ENCODE peak calls at places on chromosomes 13 and 19, in nine cellular contexts. F, J, E, C, X, Q, Y, A and O are unnamed samples.

GRCh38 chr13:24307211-24308067 is 1.9 kb upstream of the C1QTNF9 start:
- DNase-seq in X (no peak), Y (no peak), C (no peak), Q (no peak), J (peak; percentile 15), F (no peak), E (no peak), A (no peak), O (no peak)

GRCh38 chr13:114059428-114059827 is 73.0 kb downstream of the RASA3 start:
- DNase-seq in Q (no peak), J (no peak), X (no peak), A (no peak), Y (no peak), E (no peak), C (no peak), F (no peak), O (no peak)

GRCh38 chr19:39402417-39403297 is 4.0 kb upstream of the ZFP36 start:
- DNase-seq in A (peak; percentile 91), E (peak; percentile 91), Q (peak; percentile 78), J (peak; percentile 97), F (no peak), C (peak; percentile 78), X (peak; percentile 91), Y (peak; percentile 53), O (peak; percentile 96)

GRCh38 chr19:46610851-46611770 is 10.0 kb downstream of the CALM3 start:
- DNase-seq in J (no peak), Q (no peak), C (no peak), Y (no peak), F (no peak), A (no peak), E (no peak), X (peak; percentile 4), O (no peak)

GRCh38 chr13:97600438-97601080 is 166.6 kb downstream of the RAP2A start:
- DNase-seq in J (peak; percentile 91), F (no peak), A (peak; percentile 83), Q (no peak), E (no peak), Y (no peak), X (no peak), C (no peak), O (peak; percentile 92)

GRCh38 chr13:99845136-99845874 is 126.3 kb downstream of the ZIC5 start:
- DNase-seq in Y (no peak), J (no peak), X (no peak), A (no peak), C (no peak), F (no peak), Q (no peak), E (no peak), O (no peak)

GRCh38 chr13:94700051-94700535 is 12.3 kb downstream of the SOX21 start:
- DNase-seq in Y (no peak), X (no peak), J (no peak), F (no peak), A (no peak), E (no peak), Q (no peak), C (no peak), O (no peak)

GRCh38 chr19:29667941-29668340 is 2.7 kb downstream of the PLEKHF1 start:
- DNase-seq in Q (peak; percentile 37), F (no peak), E (no peak), J (no peak), A (no peak), Y (no peak), X (no peak), C (no peak), O (no peak)

GRCh38 chr13:47019977-47020376 is 123.1 kb upstream of the HTR2A start:
- DNase-seq in E (no peak), J (no peak), C (no peak), X (no peak), A (no peak), Y (no peak), Q (no peak), F (no peak), O (no peak)

GRCh38 chr13:110092869-110093268 is 214.1 kb downstream of the COL4A1 start:
- DNase-seq in Q (no peak), C (no peak), A (peak; percentile 42), J (peak; percentile 67), E (no peak), F (no peak), X (no peak), Y (no peak), O (no peak)

GRCh38 chr19:16124953-16125352 is 13.3 kb downstream of the RAB8A start:
- DNase-seq in E (no peak), A (no peak), F (no peak), X (no peak), Y (no peak), Q (no peak), J (no peak), C (no peak), O (no peak)

GRCh38 chr19:10751109-10751972 is 33.5 kb downstream of the DNM2 start:
- DNase-seq in X (peak; percentile 45), E (no peak), C (no peak), Q (no peak), Y (peak; percentile 65), F (no peak), A (peak; percentile 48), J (peak; percentile 33), O (peak; percentile 53)

GRCh38 chr13:91398413-91399188 is at the start of gene GPC5:
- DNase-seq in Q (peak; percentile 63), J (peak; percentile 58), F (no peak), E (peak; percentile 4), A (peak; percentile 54), X (peak; percentile 80), C (peak; percentile 37), Y (peak; percentile 83), O (peak; percentile 63)

GRCh38 chr13:100512422-100512821 is 76.2 kb downstream of the GGACT start:
- DNase-seq in A (peak; percentile 22), Q (no peak), C (no peak), F (no peak), E (no peak), J (no peak), X (no peak), Y (no peak), O (peak; percentile 21)

GRCh38 chr13:69690999-69691398 is 416.6 kb upstream of the ATXN8OS start:
- DNase-seq in F (no peak), J (no peak), E (no peak), A (no peak), Q (no peak), Y (no peak), C (no peak), X (no peak), O (no peak)

GRCh38 chr13:50928088-50928487 is 18.5 kb downstream of the RNASEH2B start:
- DNase-seq in J (peak; percentile 10), A (peak; percentile 17), C (no peak), E (no peak), X (no peak), F (no peak), Y (no peak), Q (no peak), O (peak; percentile 45)

GRCh38 chr13:21076265-21076653 is 14.9 kb upstream of the LATS2 start:
- DNase-seq in Y (no peak), A (no peak), J (no peak), Q (no peak), F (no peak), X (no peak), E (no peak), C (no peak), O (no peak)

GRCh38 chr19:12777217-12778019 is 2.1 kb upstream of the HOOK2 start:
- DNase-seq in Q (peak; percentile 65), X (peak; percentile 86), A (peak; percentile 80), J (peak; percentile 80), E (no peak), F (peak; percentile 33), C (peak; percentile 52), Y (peak; percentile 68), O (peak; percentile 86)

GRCh38 chr19:39928357-39928725 is 6.1 kb downstream of the FCGBP start:
- DNase-seq in Q (no peak), F (no peak), J (no peak), A (no peak), X (no peak), Y (no peak), E (no peak), C (no peak), O (no peak)

GRCh38 chr19:13985771-13986347 is 20.3 kb downstream of the RFX1 start:
- DNase-seq in Q (no peak), J (no peak), E (no peak), Y (no peak), A (no peak), C (no peak), X (no peak), F (no peak), O (no peak)

GRCh38 chr13:22693691-22694090 is 487.1 kb upstream of the SGCG start:
- DNase-seq in A (no peak), Q (no peak), F (no peak), C (no peak), Y (no peak), E (no peak), J (no peak), X (no peak), O (no peak)

GRCh38 chr13:94656766-94657165 is 55.1 kb downstream of the GPR180 start:
- DNase-seq in Y (no peak), X (no peak), J (peak; percentile 78), F (no peak), C (peak; percentile 6), A (peak; percentile 92), E (no peak), Q (no peak), O (peak; percentile 98)

GRCh38 chr19:56918682-56919307 is 78.3 kb upstream of the PEG3 start:
- DNase-seq in A (no peak), Y (no peak), Q (no peak), X (no peak), E (no peak), C (no peak), F (no peak), J (no peak), O (no peak)

GRCh38 chr19:51830263-51830662 is 35.3 kb downstream of the FPR3 start:
- DNase-seq in X (no peak), Q (no peak), Y (no peak), A (peak; percentile 32), F (no peak), C (no peak), J (peak; percentile 42), E (no peak), O (no peak)

GRCh38 chr19:33000510-33000909 is 28.5 kb downstream of the FAAP24 start:
- DNase-seq in Q (no peak), Y (no peak), J (no peak), F (no peak), E (no peak), A (no peak), C (no peak), X (no peak), O (no peak)

GRCh38 chr13:42925626-42926025 is 66.4 kb downstream of the EPSTI1 start:
- DNase-seq in A (no peak), J (no peak), X (no peak), C (no peak), F (no peak), E (no peak), Q (no peak), Y (no peak), O (no peak)

GRCh38 chr19:19111967-19112580 is 26.2 kb downstream of the TMEM161A start:
- DNase-seq in Q (no peak), E (no peak), J (no peak), C (no peak), A (no peak), Y (no peak), X (no peak), F (no peak), O (no peak)

GRCh38 chr19:45331411-45331810 is 8.7 kb upstream of the CKM start:
- DNase-seq in Y (no peak), X (no peak), Q (no peak), A (no peak), E (no peak), J (no peak), C (no peak), F (no peak), O (no peak)

GRCh38 chr19:56597696-56598095 is 2.6 kb downstream of the ZNF71 start:
- DNase-seq in F (no peak), J (no peak), C (no peak), Q (no peak), E (no peak), X (no peak), Y (no peak), A (peak; percentile 1), O (no peak)

GRCh38 chr19:43563816-43564215 is 11.5 kb downstream of the XRCC1 start:
- DNase-seq in F (no peak), Y (no peak), Q (no peak), E (no peak), A (no peak), X (no peak), C (no peak), J (no peak), O (no peak)

GRCh38 chr19:51488491-51488890 is 10.2 kb downstream of the CEACAM18 start:
- DNase-seq in Y (no peak), X (no peak), J (no peak), C (no peak), Q (no peak), F (no peak), E (no peak), A (no peak), O (no peak)